ENCODE peak calls at places on chromosomes 1 and 21, in five cellular contexts. C is A549, X is H1, O is HCT116, I is GM12878. J is an unnamed sample.

GRCh38 chr1:30882678-30883388 is 25.7 kb downstream of the SDC3 start:
- DNase-seq in C (no peak), X (no peak), O (no peak), I (no peak), J (no peak)

GRCh38 chr1:201737350-201738060 is 91.5 kb upstream of the IPO9 start:
- DNase-seq in C (no peak), X (no peak), O (no peak), I (no peak), J (no peak)

GRCh38 chr1:87273291-87273690 is 55.4 kb upstream of the LMO4 start:
- DNase-seq in C (no peak), X (no peak), O (no peak), I (no peak), J (no peak)

GRCh38 chr21:25557170-25557569 is 50.1 kb downstream of the MRPL39 start:
- DNase-seq in C (no peak), X (no peak), O (no peak), I (no peak), J (peak; percentile 3)

GRCh38 chr1:66532798-66533783 is 862 bp upstream of the SGIP1 start:
- DNase-seq in C (no peak), X (no peak), O (no peak), I (no peak), J (no peak)

GRCh38 chr1:234842726-234843641 is 233.0 kb upstream of the IRF2BP2 start:
- DNase-seq in C (no peak), X (no peak), O (no peak), I (peak; percentile 95), J (peak; percentile 73)

GRCh38 chr1:155175927-155176371 is 2.3 kb downstream of the TRIM46 start:
- DNase-seq in C (peak; percentile 52), X (no peak), O (no peak), I (no peak), J (peak; percentile 55)

GRCh38 chr21:33844104-33844889 is 71.3 kb downstream of the ATP5PO start:
- DNase-seq in C (no peak), X (no peak), O (no peak), I (no peak), J (no peak)

GRCh38 chr1:9960011-9960410 is 16.7 kb downstream of the NMNAT1 start:
- DNase-seq in C (no peak), X (no peak), O (no peak), I (no peak), J (no peak)

GRCh38 chr1:88685239-88685604 is 1.1 kb downstream of the PKN2 start:
- DNase-seq in C (peak; percentile 3), X (no peak), O (no peak), I (no peak), J (no peak)

GRCh38 chr1:223853275-223853674 is 7.5 kb upstream of the TP53BP2 start:
- DNase-seq in C (no peak), X (no peak), O (no peak), I (no peak), J (no peak)

GRCh38 chr1:25028910-25029599 is 99.0 kb upstream of the RUNX3 start:
- DNase-seq in C (no peak), X (no peak), O (no peak), I (no peak), J (peak; percentile 71)

GRCh38 chr1:22709891-22710687 is 550 bp upstream of the EPHB2 start:
- DNase-seq in C (peak; percentile 24), X (no peak), O (no peak), I (no peak), J (peak; percentile 75)

GRCh38 chr1:209585672-209586071 is 2.2 kb downstream of the CAMK1G start:
- DNase-seq in C (no peak), X (no peak), O (no peak), I (no peak), J (no peak)

GRCh38 chr1:25893072-25893604 is 13.1 kb downstream of the STMN1 start:
- DNase-seq in C (no peak), X (no peak), O (no peak), I (no peak), J (no peak)

GRCh38 chr1:6077919-6078318 is 32.2 kb downstream of the KCNAB2 start:
- DNase-seq in C (no peak), X (no peak), O (no peak), I (no peak), J (no peak)

GRCh38 chr1:161487483-161487827 is 17.8 kb upstream of the FCGR2A start:
- DNase-seq in C (no peak), X (no peak), O (no peak), I (no peak), J (no peak)

GRCh38 chr1:35181790-35182455 is 11.0 kb downstream of the SFPQ start:
- DNase-seq in C (no peak), X (no peak), O (no peak), I (no peak), J (no peak)

GRCh38 chr1:225828706-225829344 is 18.9 kb downstream of the EPHX1 start:
- DNase-seq in C (no peak), X (no peak), O (no peak), I (no peak), J (no peak)

GRCh38 chr1:17201201-17202021 is 3.5 kb upstream of the PADI1 start:
- DNase-seq in C (peak; percentile 63), X (no peak), O (no peak), I (no peak), J (no peak)

GRCh38 chr1:219067350-219067712 is 106.3 kb upstream of the LYPLAL1 start:
- DNase-seq in C (no peak), X (no peak), O (no peak), I (no peak), J (no peak)
- TF ChIP-seq CTCF in C (peak; percentile 7), X (no peak), O (no peak), I (no peak), J (no peak)

GRCh38 chr1:1511533-1512285 is at the start of gene ATAD3A:
- DNase-seq in C (peak; percentile 97), X (peak; percentile 85), O (peak; percentile 93), I (peak; percentile 84), J (peak; percentile 98)
- TF ChIP-seq POLR2A in C (peak; percentile 51), X (no peak), O (no peak), I (peak; percentile 74), J (peak; percentile 43)

GRCh38 chr1:97832490-97832889 is 88.3 kb downstream of the DPYD start:
- DNase-seq in C (no peak), X (no peak), O (no peak), I (no peak), J (no peak)

GRCh38 chr1:97824200-97824599 is 96.6 kb downstream of the DPYD start:
- DNase-seq in C (no peak), X (no peak), O (no peak), I (no peak), J (no peak)

GRCh38 chr1:97824644-97825043 is 96.2 kb downstream of the DPYD start:
- DNase-seq in C (no peak), X (no peak), O (no peak), I (no peak), J (no peak)

GRCh38 chr1:97826820-97827219 is 94.0 kb downstream of the DPYD start:
- DNase-seq in C (no peak), X (no peak), O (no peak), I (no peak), J (peak; percentile 15)

DNA sequence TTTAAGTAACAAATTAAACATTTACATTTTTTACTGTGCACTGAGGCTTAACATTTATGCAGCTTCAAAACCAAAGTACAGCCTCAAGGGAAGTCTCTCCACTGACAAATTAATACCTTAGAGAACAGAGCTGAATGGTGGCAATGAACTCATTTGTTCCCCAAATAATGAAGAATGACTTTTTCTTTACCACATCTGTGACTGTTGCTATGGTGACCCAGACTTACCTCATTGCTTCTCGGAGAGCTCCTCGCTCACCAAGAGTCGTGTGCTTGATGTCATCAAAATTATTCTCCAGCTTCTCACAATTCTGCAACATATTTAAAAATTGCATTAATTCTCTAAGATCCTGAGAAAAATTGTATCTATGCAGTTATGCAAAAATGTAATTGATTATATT is 92.9 kb downstream of the DPYD start:
- DNase-seq in C (no peak), X (no peak), O (no peak), I (no peak), J (peak; percentile 14)
- TF ChIP-seq MAX in C (no peak), X (no peak), O (no peak), I (no peak), J (no peak)

DNA sequence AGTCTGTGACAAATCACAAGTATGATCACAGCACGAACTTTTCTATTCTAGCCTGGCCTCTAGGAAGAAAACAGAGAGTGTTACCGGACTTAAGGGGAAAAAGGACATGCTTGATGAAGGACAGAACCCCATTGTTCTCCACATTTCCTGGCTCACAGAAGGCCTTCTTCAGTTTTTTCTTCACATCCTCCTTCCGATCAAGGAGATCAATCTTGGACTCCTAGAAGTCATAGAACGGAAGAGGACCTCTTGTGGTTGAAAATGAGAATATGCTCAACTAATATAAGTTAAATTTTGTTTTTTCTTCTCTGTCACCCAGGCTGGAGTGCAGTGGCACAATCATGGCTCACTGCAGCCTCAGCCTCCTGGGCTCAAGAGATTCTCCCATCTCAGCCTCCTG is 30.3 kb downstream of the YARS1 start:
- DNase-seq in C (peak; percentile 30), X (no peak), O (no peak), I (no peak), J (peak; percentile 26)
- TF ChIP-seq CTCF in C (peak; percentile 24), X (no peak), O (peak; percentile 50), I (peak; percentile 17), J (no peak)

DNA sequence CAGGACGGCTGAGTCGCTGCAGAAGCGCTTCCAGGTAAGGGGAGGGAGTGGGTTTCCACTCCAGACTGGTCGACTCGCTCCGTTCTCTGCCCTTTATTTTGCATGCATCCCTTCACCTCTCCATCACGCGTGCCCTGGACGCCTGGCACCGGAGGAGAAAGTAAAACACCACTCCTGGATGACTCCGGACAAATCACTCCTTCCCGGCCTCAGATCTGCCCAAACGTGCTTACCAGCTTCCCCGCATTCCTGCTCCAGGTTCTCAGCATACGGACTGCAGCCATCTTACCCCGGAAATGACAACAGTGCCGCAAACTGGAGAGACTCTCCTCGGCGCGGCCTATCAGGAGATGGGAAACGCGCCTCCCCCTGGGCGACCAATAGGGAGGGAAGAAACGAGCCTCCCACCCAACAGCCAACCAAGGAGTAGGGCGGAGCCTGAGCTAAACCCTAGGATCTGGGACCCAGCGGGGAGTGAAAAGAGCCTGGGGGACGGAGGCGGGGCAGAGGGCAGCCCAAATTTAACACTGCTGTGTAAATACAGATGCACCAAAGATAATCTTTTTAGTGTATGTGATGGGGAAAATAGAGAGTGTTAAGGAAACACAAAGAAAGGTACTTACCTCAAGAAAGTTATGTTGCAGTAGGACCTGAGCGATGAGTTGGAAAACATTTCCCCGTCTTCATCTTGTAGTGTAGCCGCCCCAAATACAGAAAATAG is at the start of gene DBT:
- DNase-seq in C (peak; percentile 90), X (peak; percentile 88), O (peak; percentile 84), I (peak; percentile 84), J (peak; percentile 96)
- TF ChIP-seq POLR2A in C (peak; percentile 85), X (peak; percentile 97), O (peak; percentile 85), I (peak; percentile 99), J (peak; percentile 95)

GRCh38 chr1:179208681-179209477 is 20.6 kb downstream of the ABL2 start:
- DNase-seq in C (no peak), X (no peak), O (no peak), I (no peak), J (no peak)
- TF ChIP-seq MAX in C (no peak), X (no peak), O (no peak), I (no peak), J (no peak)